ENCODE peak calls at places on chromosome 10, in eight cellular contexts. J is DMS79 treated with DMSO at 0.1 percent for 48 hours, Y is ovary, L is SHP77 treated with DMSO at 0.1 percent for 48 hours, A is kidney, E is AG10803, M is cardiac fibroblast, T is adrenal gland. H is an unnamed sample.

GRCh38 chr10:34078798-34079470 is 736.2 kb downstream of the PARD3 start:
- DNase-seq in Y (peak; percentile 83), J (no peak), L (no peak), E (peak; percentile 74), A (peak; percentile 80), T (peak; percentile 16), M (peak; percentile 93), H (peak; percentile 86)

GRCh38 chr10:79608505-79609375 is 2.0 kb upstream of the SFTPA1 start:
- DNase-seq in Y (no peak), L (no peak), J (no peak), A (no peak), E (peak; percentile 1), T (peak; percentile 9), M (peak; percentile 24), H (no peak)

GRCh38 chr10:31146496-31147219 is 115.0 kb upstream of the ZNF438 start:
- DNase-seq in J (no peak), Y (peak; percentile 44), T (peak; percentile 25), E (peak; percentile 89), L (no peak), M (peak; percentile 81), A (peak; percentile 71), H (peak; percentile 27)

GRCh38 chr10:119575998-119576397 is 20.8 kb downstream of the TIAL1 start:
- DNase-seq in L (no peak), J (no peak), M (no peak), Y (no peak), A (no peak), T (no peak), E (no peak), H (no peak)

GRCh38 chr10:131901181-131901829 is 497 bp downstream of the PPP2R2D start:
- DNase-seq in L (no peak), Y (peak; percentile 52), M (peak; percentile 37), J (no peak), A (peak; percentile 89), E (peak; percentile 36), T (peak; percentile 83), H (peak; percentile 65)

GRCh38 chr10:32171213-32171612 is 115.0 kb upstream of the KIF5B start:
- DNase-seq in J (no peak), M (no peak), L (no peak), Y (no peak), T (no peak), A (no peak), E (no peak), H (no peak)

GRCh38 chr10:27223964-27224363 is 16.6 kb downstream of the ACBD5 start:
- DNase-seq in J (no peak), E (peak; percentile 37), T (peak; percentile 65), Y (peak; percentile 36), L (no peak), A (no peak), M (peak; percentile 64), H (peak; percentile 12)

GRCh38 chr10:9670911-9671310 is 1346.8 kb upstream of the CELF2 start:
- DNase-seq in A (no peak), Y (no peak), M (no peak), L (no peak), J (no peak), E (no peak), T (no peak), H (no peak)

GRCh38 chr10:24360286-24361127 is 151.6 kb downstream of the KIAA1217 start:
- DNase-seq in Y (peak; percentile 83), L (peak; percentile 4), T (peak; percentile 90), J (peak; percentile 7), E (peak; percentile 71), A (no peak), M (peak; percentile 88), H (peak; percentile 76)

GRCh38 chr10:58661902-58662301 is 149.2 kb downstream of the BICC1 start:
- DNase-seq in L (no peak), T (no peak), J (no peak), E (no peak), M (no peak), Y (no peak), A (no peak), H (no peak)

GRCh38 chr10:124138195-124138882 is 44.9 kb upstream of the CHST15 start:
- DNase-seq in T (peak; percentile 32), J (no peak), L (no peak), E (peak; percentile 71), A (peak; percentile 52), Y (peak; percentile 78), M (no peak), H (peak; percentile 45)

GRCh38 chr10:51607436-51607835 is 92.0 kb downstream of the CSTF2T start:
- DNase-seq in L (no peak), M (no peak), Y (no peak), J (no peak), T (no peak), E (no peak), A (no peak), H (no peak)

GRCh38 chr10:132698761-132699391 is 87.1 kb downstream of the NKX6-2 start:
- DNase-seq in L (no peak), Y (peak; percentile 13), A (peak; percentile 66), T (no peak), E (no peak), M (no peak), J (no peak), H (no peak)

GRCh38 chr10:92699193-92699517 is 9.4 kb downstream of the HHEX start:
- DNase-seq in A (no peak), E (no peak), T (no peak), M (no peak), J (no peak), Y (no peak), L (no peak), H (no peak)